ENCODE peak calls at places on chromosomes 3 and 15, in nine cellular contexts. A is tibial artery; F is astrocyte; V is fibroblast of lung; W is CD8-positive, alpha-beta memory T cell; C is psoas muscle; S is IMR-90; B is naive thymus-derived CD4-positive, alpha-beta T cell; U is SK-N-SH. D is an unnamed sample. For H3K4me1 and H3K36me3, the result is how much of the 10 kb centered on the place peaks cover.

GRCh38 chr3:70738310-70738681 is 425.9 kb upstream of the MDFIC2 start:
- DNase-seq in U (no peak), W (no peak), B (no peak), A (no peak), C (no peak), S (no peak), V (no peak), F (no peak), D (no peak)

GRCh38 chr3:18830087-18830486 is 318.2 kb upstream of the KCNH8 start:
- DNase-seq in F (no peak), V (no peak), A (no peak), B (no peak), W (no peak), U (no peak), S (no peak), C (no peak), D (no peak)

GRCh38 chr15:73156431-73157191 is 104.3 kb downstream of the NEO1 start:
- DNase-seq in W (no peak), U (no peak), B (no peak), A (no peak), S (no peak), V (no peak), F (no peak), C (no peak), D (no peak)

GRCh38 chr3:4835616-4836043 is 143.6 kb upstream of the BHLHE40 start:
- DNase-seq in F (peak), W (no peak), B (no peak), A (no peak), C (no peak), V (peak), U (no peak), S (no peak), D (no peak)

GRCh38 chr3:140505876-140506275 is 172.0 kb upstream of the TRIM42 start:
- DNase-seq in B (no peak), F (peak), W (no peak), C (no peak), V (peak), U (no peak), A (no peak), S (no peak), D (no peak)

GRCh38 chr15:55703873-55704285 is 39.1 kb downstream of the PRTG start:
- DNase-seq in V (peak), S (peak), W (no peak), A (no peak), U (no peak), B (no peak), C (no peak), F (peak), D (no peak)

GRCh38 chr3:107366766-107367165 is 10.5 kb upstream of the CCDC54 start:
- DNase-seq in V (peak), A (no peak), C (no peak), F (peak), S (peak), U (no peak), W (no peak), B (no peak), D (no peak)

GRCh38 chr3:58206406-58207011 is 4.3 kb downstream of the DNASE1L3 start:
- DNase-seq in A (no peak), V (peak), U (no peak), W (no peak), S (peak), C (no peak), B (no peak), F (peak), D (no peak)

GRCh38 chr3:134333522-134334181 is 40.6 kb downstream of the AMOTL2 start:
- DNase-seq in W (no peak), A (peak), B (no peak), F (peak), V (peak), S (peak), C (no peak), U (no peak), D (peak)

GRCh38 chr3:134334231-134334900 is 39.9 kb downstream of the AMOTL2 start:
- DNase-seq in C (no peak), F (peak), U (no peak), B (no peak), S (peak), A (no peak), V (peak), W (no peak), D (peak)

GRCh38 chr3:134330895-134331810 is 43.1 kb downstream of the AMOTL2 start:
- DNase-seq in C (peak), A (peak), F (peak), B (no peak), S (peak), W (no peak), V (peak), U (no peak), D (peak)

GRCh38 chr3:134332344-134332743 is 41.9 kb downstream of the AMOTL2 start:
- DNase-seq in B (no peak), U (no peak), C (no peak), W (no peak), A (peak), V (no peak), F (no peak), S (no peak), D (no peak)

GRCh38 chr3:134331811-134332199 is 42.4 kb downstream of the AMOTL2 start:
- DNase-seq in C (no peak), B (no peak), A (no peak), W (no peak), V (no peak), U (no peak), S (no peak), F (no peak), D (no peak)
- H3K4me1 ChIP-seq in C (under half), B (under half), A (half or more), W (under half), V (half or more), U (under half), S (half or more), F (half or more), D (half or more)

DNA sequence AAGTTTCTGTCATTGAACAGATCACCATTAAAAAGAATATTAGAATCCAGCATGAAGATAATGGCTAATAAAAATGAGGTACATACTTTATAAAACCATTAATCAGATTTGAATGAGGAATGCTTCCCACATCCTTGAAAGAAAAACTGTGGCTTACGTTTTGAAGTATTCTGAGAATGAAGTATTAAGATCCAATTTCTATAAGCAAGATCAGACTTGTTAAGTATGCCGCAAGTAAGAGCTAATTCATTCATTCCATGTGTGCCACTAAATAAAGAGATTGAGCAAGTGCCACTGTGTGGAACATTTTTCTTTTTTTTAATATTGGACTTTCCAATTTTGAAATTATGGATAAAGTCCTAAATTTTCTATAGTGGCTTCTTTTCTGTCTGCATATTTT is 30.6 kb downstream of the NMD3 start:
- DNase-seq in W (no peak), B (no peak), F (no peak), U (no peak), V (no peak), C (no peak), A (no peak), S (no peak), D (no peak)
- H3K36me3 ChIP-seq in W (under half), B (under half), F (half or more), U (half or more), V (under half), C (half or more), A (half or more), S (under half), D (half or more)

GRCh38 chr3:185750702-185751101 is 74.1 kb downstream of the IGF2BP2 start:
- DNase-seq in S (no peak), B (no peak), U (no peak), A (no peak), C (no peak), W (no peak), V (no peak), F (no peak), D (no peak)

GRCh38 chr3:185744997-185745843 is 79.6 kb downstream of the IGF2BP2 start:
- DNase-seq in S (peak), C (no peak), B (no peak), V (peak), F (peak), A (no peak), W (no peak), U (no peak), D (peak)

GRCh38 chr3:185746470-185746869 is 78.4 kb downstream of the IGF2BP2 start:
- DNase-seq in W (no peak), C (no peak), F (no peak), U (no peak), B (no peak), S (no peak), A (no peak), V (no peak), D (no peak)

GRCh38 chr3:185753354-185753753 is 71.5 kb downstream of the IGF2BP2 start:
- DNase-seq in A (no peak), W (no peak), S (no peak), B (no peak), U (no peak), V (no peak), C (no peak), F (no peak), D (no peak)

DNA sequence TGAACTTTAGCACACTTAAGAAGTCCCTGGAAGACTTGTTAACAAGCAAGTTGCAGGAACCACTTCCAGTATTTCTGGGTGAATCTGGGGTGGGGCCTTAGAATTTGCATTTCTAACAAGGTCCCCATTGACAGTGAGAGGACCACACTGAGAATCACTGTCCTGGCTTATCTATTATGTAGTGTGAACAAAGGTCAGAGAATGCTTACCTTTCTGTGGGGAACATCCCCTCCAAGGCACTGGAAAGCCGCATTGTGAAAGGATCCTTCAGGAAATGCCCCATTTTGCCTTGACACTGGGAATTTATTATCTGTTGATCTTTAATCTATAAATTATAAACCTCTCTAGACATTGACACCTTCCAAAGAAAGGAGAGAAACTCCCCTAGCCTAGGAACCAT is 74.8 kb downstream of the IGF2BP2 start:
- DNase-seq in S (no peak), V (no peak), U (no peak), A (no peak), W (no peak), B (no peak), C (no peak), F (no peak), D (no peak)
- H3K4me1 ChIP-seq in S (under half), V (under half), U (under half), A (under half), W (under half), B (under half), C (under half), F (under half), D (under half)

GRCh38 chr15:82539690-82540054 is 585 bp downstream of the RPS17 start:
- DNase-seq in C (no peak), W (no peak), B (peak), A (no peak), S (no peak), V (no peak), F (no peak), U (peak), D (peak)
- H3K36me3 ChIP-seq in C (under half), W (under half), B (under half), A (under half), S (under half), V (under half), F (under half), U (under half), D (half or more)

GRCh38 chr3:197953881-197954280 is 3.9 kb downstream of the RPL35A start:
- DNase-seq in C (peak), S (peak), B (no peak), W (no peak), A (no peak), F (peak), U (no peak), V (peak), D (no peak)

GRCh38 chr3:197952440-197952839 is 2.5 kb downstream of the RPL35A start:
- DNase-seq in V (no peak), A (no peak), B (no peak), F (no peak), W (no peak), C (no peak), S (no peak), U (no peak), D (no peak)

GRCh38 chr3:197951392-197951990 is 1.5 kb downstream of the RPL35A start:
- DNase-seq in V (no peak), U (no peak), B (no peak), S (no peak), C (no peak), A (no peak), W (no peak), F (no peak), D (no peak)

GRCh38 chr3:197950661-197951029 is 655 bp downstream of the RPL35A start:
- DNase-seq in W (no peak), C (no peak), B (no peak), A (no peak), V (no peak), F (no peak), U (no peak), S (no peak), D (no peak)

GRCh38 chr3:197953325-197953724 is 3.3 kb downstream of the RPL35A start:
- DNase-seq in V (no peak), B (no peak), W (no peak), A (no peak), U (no peak), S (no peak), C (no peak), F (no peak), D (no peak)
- H3K4me1 ChIP-seq in V (under half), B (under half), W (under half), A (under half), U (under half), S (under half), C (under half), F (half or more), D (under half)

DNA sequence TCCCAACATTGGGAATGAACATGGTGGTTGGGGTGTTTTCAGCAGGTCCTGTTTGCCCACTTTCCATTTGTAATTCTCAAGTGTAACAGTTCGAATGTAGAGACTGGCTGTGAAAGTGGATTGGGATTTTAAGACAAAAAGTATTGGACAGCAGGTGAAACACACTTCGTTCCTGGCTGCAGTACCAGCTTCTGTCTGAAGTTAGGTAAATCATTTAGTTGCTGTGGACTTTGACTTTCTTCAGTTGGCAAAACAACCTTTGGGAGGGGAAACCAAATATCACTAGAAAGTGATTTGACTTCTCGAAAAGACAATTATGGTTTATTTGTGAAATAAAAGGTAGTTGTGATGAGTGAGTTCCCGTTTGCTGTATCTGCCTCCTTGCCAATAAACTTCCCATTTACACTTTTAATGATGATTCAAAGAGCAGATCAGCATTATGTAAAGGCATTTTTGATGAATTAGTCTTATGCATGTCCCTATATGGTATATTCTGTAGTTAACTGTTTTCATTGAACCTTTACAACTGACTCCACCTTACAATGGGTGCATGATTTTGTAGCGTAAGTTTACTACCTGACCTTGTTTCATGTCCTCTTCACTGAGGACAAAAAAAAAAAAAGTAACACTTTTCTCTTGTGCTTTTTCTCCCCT is 34.0 kb downstream of the FNDC3B start:
- DNase-seq in S (no peak), F (no peak), W (no peak), V (no peak), C (no peak), B (no peak), U (no peak), A (no peak), D (no peak)
- H3K36me3 ChIP-seq in S (under half), F (under half), W (under half), V (under half), C (under half), B (under half), U (under half), A (under half), D (under half)

D was measured in SJSA1.